ENCODE peak calls at places on chromosome 10, in five cellular contexts. H, O, Z, Y and L are unnamed samples. For H3K4me1, the result is how much of the 10 kb centered on the place peaks cover.

GRCh38 chr10:14952851-14953451 is 945 bp downstream of the DCLRE1C start:
- DNase-seq in Y (no peak), O (peak), Z (no peak), H (no peak), L (peak)

GRCh38 chr10:115624448-115624847 is 531.3 kb downstream of the ATRNL1 start:
- DNase-seq in Z (no peak), H (no peak), O (peak), Y (no peak), L (peak)

GRCh38 chr10:12484945-12485805 is 135.8 kb downstream of the CAMK1D start:
- DNase-seq in Y (peak), Z (no peak), H (no peak), O (no peak), L (no peak)

GRCh38 chr10:75542902-75543301 is 111.5 kb downstream of the LRMDA start:
- DNase-seq in O (peak), Z (peak), H (peak), Y (no peak), L (peak)

GRCh38 chr10:128009357-128009756 is 102.5 kb downstream of the PTPRE start:
- DNase-seq in O (no peak), Z (no peak), H (no peak), Y (no peak), L (no peak)

GRCh38 chr10:88840881-88841280 is 10.8 kb downstream of the ANKRD22 start:
- DNase-seq in H (no peak), Y (no peak), Z (no peak), O (no peak), L (no peak)

GRCh38 chr10:88154596-88155250 is 291.3 kb downstream of the PTEN start:
- DNase-seq in H (no peak), Y (no peak), O (peak), Z (no peak), L (peak)

GRCh38 chr10:102324061-102324460 is 71.4 kb upstream of the NFKB2 start:
- DNase-seq in Z (no peak), Y (no peak), O (no peak), H (no peak), L (peak)

GRCh38 chr10:73229567-73229966 is 17.5 kb downstream of the DNAJC9 start:
- DNase-seq in Y (no peak), H (no peak), Z (no peak), O (no peak), L (no peak)

GRCh38 chr10:123301077-123301875 is 147.1 kb downstream of the BUB3 start:
- DNase-seq in O (peak), H (no peak), Y (no peak), Z (no peak), L (peak)

DNA sequence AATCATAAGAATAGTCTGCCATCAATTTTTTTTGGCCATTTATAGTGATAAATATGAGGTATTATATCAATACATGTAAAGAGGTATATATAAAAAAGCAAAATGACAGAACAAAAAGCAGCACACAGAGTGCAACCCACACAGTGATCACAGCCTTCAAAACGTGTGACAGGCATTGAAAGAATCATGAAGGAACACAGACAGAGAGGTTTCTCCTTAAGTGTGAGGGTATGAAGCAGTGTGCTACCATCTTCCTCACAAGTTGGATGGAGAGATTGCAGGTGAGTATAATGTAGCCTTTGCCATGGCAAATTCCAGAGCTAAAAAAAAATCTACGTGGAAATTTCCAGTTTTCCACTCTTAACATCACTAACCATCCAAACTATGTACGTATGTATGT is 19.6 kb upstream of the EPC1 start:
- DNase-seq in Z (no peak), O (no peak), H (no peak), Y (no peak), L (no peak)
- H3K4me1 ChIP-seq in Z (under half), O (under half), H (under half), Y (under half), L (under half)

DNA sequence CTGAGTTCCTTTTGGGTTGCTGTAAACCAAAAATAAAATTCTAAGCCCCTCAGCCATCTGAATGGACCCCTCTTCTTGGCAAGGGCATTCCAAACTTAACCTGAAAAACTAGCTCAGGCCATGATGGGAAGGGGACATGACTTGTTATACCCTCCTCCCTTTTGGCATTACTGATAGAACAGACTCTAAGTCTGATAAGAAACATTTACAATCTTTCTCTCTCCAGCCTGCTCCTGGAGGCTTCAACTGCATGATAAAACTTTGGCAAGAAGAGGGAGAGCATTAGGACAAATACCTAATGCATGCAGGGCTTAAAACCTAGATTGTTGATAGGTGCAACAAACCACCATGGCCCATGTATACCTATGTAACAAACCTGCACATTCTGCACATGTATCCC is 40.9 kb upstream of the ATOH7 start:
- DNase-seq in Y (no peak), O (no peak), H (no peak), Z (no peak), L (no peak)
- H3K4me3 ChIP-seq in Y (no peak), O (no peak), H (no peak), Z (no peak), L (no peak)

GRCh38 chr10:80452688-80453391 is 1.3 kb upstream of the TSPAN14 start:
- DNase-seq in Z (no peak), O (no peak), Y (no peak), H (no peak), L (no peak)
- H3K4me1 ChIP-seq in Z (under half), O (under half), Y (under half), H (under half), L (under half)

DNA sequence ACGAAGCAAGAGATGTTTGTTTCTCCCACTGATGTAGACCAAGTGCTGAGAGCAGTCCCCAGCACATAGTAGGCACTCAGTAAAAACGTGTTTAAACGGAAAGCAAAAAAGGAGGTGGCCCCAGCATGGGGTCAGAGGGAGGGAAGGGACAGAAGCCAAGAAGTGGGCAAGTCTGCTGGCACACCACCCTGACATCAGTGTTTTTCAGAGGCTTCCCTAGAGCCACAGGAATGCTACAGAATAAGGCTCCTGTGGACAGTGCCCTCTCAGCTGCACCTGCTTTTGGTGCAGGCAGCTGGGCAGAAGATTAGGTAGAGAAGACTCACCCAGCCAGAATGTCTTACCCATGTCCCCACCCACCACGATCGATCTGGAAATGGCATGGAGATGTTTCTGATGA is 8.3 kb upstream of the ANKRD1 start:
- DNase-seq in Z (no peak), O (no peak), Y (no peak), H (no peak), L (no peak)
- H3K4me3 ChIP-seq in Z (no peak), O (no peak), Y (no peak), H (no peak), L (no peak)

GRCh38 chr10:62018141-62018911 is 116.8 kb downstream of the ARID5B start:
- DNase-seq in Z (no peak), O (no peak), Y (no peak), H (no peak), L (no peak)

GRCh38 chr10:62015994-62016393 is 114.5 kb downstream of the ARID5B start:
- DNase-seq in H (no peak), O (no peak), Z (no peak), Y (no peak), L (no peak)

GRCh38 chr10:62017141-62017870 is 115.8 kb downstream of the ARID5B start:
- DNase-seq in Z (no peak), Y (no peak), H (no peak), O (no peak), L (peak)

GRCh38 chr10:62014510-62014909 is 113.0 kb downstream of the ARID5B start:
- DNase-seq in O (no peak), Y (no peak), Z (no peak), H (no peak), L (no peak)

GRCh38 chr10:62016477-62017140 is 115.1 kb downstream of the ARID5B start:
- DNase-seq in H (no peak), Y (no peak), O (peak), Z (no peak), L (peak)
- H3K4me1 ChIP-seq in H (under half), Y (under half), O (under half), Z (under half), L (half or more)

DNA sequence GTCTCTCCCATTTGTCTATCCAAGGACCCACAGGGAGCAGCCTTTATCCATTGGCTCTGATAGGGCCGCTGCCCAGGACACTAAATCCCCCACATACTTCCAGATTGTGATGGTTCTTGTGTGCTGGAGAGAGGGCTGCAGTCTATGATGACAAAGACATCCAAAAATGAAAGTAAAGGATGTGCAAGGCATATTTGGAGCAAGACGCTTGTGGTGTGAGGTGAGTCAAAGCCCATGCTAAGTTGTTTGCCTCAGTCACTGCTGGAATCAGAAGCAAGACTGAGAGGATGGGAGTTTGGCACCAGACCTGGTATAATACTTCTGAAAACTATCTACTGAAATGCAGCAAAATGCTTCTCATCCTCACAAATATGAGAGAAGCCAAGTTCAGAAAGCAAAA is 22.7 kb downstream of the ZNF22 start:
- DNase-seq in O (peak), Y (no peak), Z (no peak), H (no peak), L (no peak)
- H3K4me3 ChIP-seq in O (no peak), Y (no peak), Z (no peak), H (no peak), L (no peak)